ENCODE peak calls at places on chromosome X, in seven cellular contexts. Y, K, N, L, X, R and A are unnamed samples.

GRCh38 chrX:131397891-131398290 is 108.8 kb upstream of the IGSF1 start:
- DNase-seq in R (no peak), K (no peak), N (no peak), L (no peak), Y (no peak), X (no peak), A (no peak)

GRCh38 chrX:141175786-141176185 is 1.1 kb downstream of the LDOC1 start:
- DNase-seq in Y (no peak), N (no peak), R (no peak), L (no peak), K (no peak), X (no peak), A (no peak)

GRCh38 chrX:40170830-40171512 is 73.2 kb upstream of the BCOR start:
- DNase-seq in L (no peak), R (no peak), K (no peak), X (no peak), N (no peak), Y (no peak), A (no peak)

GRCh38 chrX:69493193-69493592 is 10.9 kb upstream of the NALF2 start:
- DNase-seq in L (peak; percentile 30), R (peak; percentile 3), Y (no peak), N (no peak), X (no peak), K (peak; percentile 23), A (no peak)

GRCh38 chrX:80765226-80765625 is 44.5 kb downstream of the BRWD3 start:
- DNase-seq in R (peak; percentile 47), L (no peak), N (peak; percentile 52), K (no peak), X (no peak), Y (no peak), A (no peak)

GRCh38 chrX:63350551-63350950 is 581 bp downstream of the SPIN4 start:
- DNase-seq in N (no peak), Y (no peak), L (peak; percentile 5), X (no peak), K (peak; percentile 22), R (peak; percentile 3), A (no peak)

GRCh38 chrX:113305496-113305895 is 464.9 kb upstream of the AMOT start:
- DNase-seq in K (no peak), Y (no peak), X (no peak), R (peak; percentile 83), N (no peak), L (no peak), A (no peak)

GRCh38 chrX:53319614-53320542 is 38.5 kb upstream of the IQSEC2 start:
- DNase-seq in X (no peak), R (no peak), N (no peak), Y (peak; percentile 27), L (no peak), K (peak; percentile 27), A (no peak)

GRCh38 chrX:109299091-109299490 is 182.8 kb downstream of the GUCY2F start:
- DNase-seq in L (no peak), R (peak; percentile 7), K (no peak), N (no peak), Y (no peak), X (no peak), A (no peak)

GRCh38 chrX:109841869-109842579 is 109.0 kb upstream of the ACSL4 start:
- DNase-seq in K (no peak), N (no peak), L (peak; percentile 22), X (no peak), Y (no peak), R (peak; percentile 53), A (no peak)

DNA sequence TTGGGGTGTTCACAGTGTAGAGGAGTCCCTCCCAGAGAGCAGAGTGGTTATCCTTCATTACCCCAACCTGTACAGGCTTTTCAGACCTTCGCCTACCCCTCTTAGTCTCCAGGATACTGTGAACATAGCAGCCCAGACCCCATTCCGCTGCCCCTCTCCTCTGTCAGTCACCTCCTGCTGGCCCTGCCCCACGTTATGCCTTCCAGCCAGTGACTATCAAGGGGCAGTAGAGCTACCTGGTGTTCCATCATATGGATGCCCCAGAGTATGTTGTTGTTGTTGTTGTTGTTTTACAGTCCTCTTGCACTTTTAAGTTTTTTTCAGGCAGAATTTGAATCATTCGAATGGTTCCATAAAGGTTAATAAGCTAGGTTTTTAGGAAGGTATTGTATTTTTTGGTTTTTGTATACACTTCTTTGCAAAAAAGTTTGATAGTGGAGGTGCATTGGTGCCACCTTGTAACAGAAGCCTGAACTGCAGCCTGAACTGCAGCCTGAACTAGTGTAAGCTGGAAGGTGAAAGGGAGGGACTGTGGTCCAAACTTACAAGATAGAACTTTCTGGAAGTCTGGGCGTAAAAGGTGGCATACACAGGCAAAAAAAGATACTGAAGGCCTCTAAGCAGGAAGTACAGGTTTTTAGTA is 101.4 kb upstream of the RAB40AL start:
- DNase-seq in X (no peak), K (peak; percentile 18), R (peak; percentile 46), L (peak; percentile 12), N (no peak), Y (no peak), A (no peak)
- TF ChIP-seq CTCF in X (peak; percentile 35), K (peak; percentile 26), R (peak; percentile 64), L (peak; percentile 27), N (peak; percentile 70), Y (no peak), A (no peak)

DNA sequence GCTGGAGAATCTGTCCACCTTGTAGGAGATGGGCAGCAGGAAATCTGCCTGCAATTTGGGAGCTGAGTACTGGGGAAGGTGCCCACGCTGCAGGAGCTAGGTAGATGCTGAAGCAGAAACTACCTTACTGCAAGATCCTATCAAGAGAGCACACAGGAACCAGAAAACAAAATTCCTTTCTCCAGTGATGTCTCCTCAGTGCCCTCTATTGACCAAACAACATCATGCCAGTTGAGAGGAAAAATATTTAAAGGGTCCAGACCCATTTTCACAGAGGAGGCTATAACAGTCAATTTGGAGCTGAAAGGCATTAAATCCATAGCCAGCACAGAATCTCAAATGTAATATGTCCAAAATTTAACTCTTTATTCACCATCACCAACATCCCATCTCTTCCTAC is 406.8 kb downstream of the SLITRK2 start:
- DNase-seq in L (no peak), X (no peak), N (no peak), K (no peak), Y (no peak), R (no peak), A (no peak)
- TF ChIP-seq CTCF in L (no peak), X (no peak), N (no peak), K (no peak), Y (no peak), R (no peak), A (no peak)

GRCh38 chrX:16469870-16470269 is 180.1 kb upstream of the S100G start:
- DNase-seq in N (no peak), Y (no peak), X (no peak), R (no peak), L (peak; percentile 7), K (no peak), A (no peak)
- TF ChIP-seq CTCF in N (no peak), Y (no peak), X (no peak), R (peak; percentile 14), L (peak; percentile 77), K (no peak), A (no peak)

GRCh38 chrX:17839269-17839668 is 21.8 kb downstream of the RAI2 start:
- DNase-seq in N (no peak), R (no peak), X (no peak), Y (no peak), K (no peak), L (no peak), A (no peak)
- TF ChIP-seq CTCF in N (no peak), R (peak; percentile 27), X (no peak), Y (no peak), K (no peak), L (no peak), A (no peak)

GRCh38 chrX:46547857-46548256 is 2.6 kb upstream of the ZNF674 start:
- DNase-seq in L (no peak), R (peak; percentile 78), K (no peak), X (peak; percentile 58), Y (no peak), N (peak; percentile 38), A (no peak)

GRCh38 chrX:46549914-46550313 is 4.7 kb upstream of the ZNF674 start:
- DNase-seq in X (no peak), R (no peak), N (no peak), L (no peak), Y (no peak), K (no peak), A (no peak)

GRCh38 chrX:46543441-46543840 is 1.8 kb downstream of the ZNF674 start:
- DNase-seq in L (no peak), X (no peak), K (no peak), N (no peak), Y (no peak), R (no peak), A (no peak)

DNA sequence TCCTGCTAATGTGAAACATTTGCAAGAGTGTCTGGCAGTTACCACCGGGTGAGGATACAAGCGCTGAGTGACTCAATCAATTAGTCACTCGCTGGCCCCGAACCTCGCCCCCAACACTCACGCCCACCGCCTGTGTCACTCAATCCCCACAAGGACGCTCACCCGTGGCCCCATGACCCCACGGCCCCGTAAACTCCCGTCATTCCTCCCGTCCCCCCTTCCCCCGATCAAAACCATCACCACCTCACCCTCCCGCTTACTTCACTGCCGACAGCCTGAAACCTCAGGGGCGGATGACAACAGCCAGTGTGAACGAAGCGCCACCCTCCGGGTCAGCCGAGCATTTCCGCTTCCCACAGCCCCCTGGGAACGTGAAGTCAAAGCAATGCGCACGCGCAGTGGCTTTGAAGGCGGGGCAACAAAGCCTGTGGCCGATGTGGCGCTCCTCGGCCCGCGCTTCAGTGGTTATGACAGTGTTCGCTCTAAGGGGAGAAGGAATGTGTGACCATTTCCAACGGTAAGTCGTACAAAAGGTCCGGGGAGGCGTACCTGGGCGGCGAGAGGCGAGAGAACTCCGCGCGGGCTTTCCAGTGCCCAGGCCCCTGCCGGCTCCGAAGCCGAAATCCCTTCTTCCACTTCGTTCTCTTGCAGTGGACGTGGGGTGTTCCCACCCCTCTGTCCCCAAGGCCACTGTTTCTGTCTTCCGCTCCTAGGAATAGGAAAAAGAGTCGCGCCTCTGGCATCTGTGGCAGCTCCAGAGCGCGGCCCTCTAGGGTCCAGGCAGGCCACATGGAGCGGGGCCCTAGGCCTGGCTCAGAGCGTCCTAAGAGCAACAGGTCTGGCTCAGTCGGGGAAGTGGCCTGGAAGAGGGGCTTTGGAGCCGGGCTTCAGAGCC is at the start of gene ZNF674:
- DNase-seq in L (peak; percentile 88), K (peak; percentile 92), X (peak; percentile 86), R (peak; percentile 91), N (peak; percentile 61), Y (peak; percentile 78), A (peak; percentile 56)
- TF ChIP-seq CTCF in L (peak; percentile 41), K (peak; percentile 14), X (peak; percentile 36), R (no peak), N (peak; percentile 25), Y (no peak), A (peak; percentile 27)

DNA sequence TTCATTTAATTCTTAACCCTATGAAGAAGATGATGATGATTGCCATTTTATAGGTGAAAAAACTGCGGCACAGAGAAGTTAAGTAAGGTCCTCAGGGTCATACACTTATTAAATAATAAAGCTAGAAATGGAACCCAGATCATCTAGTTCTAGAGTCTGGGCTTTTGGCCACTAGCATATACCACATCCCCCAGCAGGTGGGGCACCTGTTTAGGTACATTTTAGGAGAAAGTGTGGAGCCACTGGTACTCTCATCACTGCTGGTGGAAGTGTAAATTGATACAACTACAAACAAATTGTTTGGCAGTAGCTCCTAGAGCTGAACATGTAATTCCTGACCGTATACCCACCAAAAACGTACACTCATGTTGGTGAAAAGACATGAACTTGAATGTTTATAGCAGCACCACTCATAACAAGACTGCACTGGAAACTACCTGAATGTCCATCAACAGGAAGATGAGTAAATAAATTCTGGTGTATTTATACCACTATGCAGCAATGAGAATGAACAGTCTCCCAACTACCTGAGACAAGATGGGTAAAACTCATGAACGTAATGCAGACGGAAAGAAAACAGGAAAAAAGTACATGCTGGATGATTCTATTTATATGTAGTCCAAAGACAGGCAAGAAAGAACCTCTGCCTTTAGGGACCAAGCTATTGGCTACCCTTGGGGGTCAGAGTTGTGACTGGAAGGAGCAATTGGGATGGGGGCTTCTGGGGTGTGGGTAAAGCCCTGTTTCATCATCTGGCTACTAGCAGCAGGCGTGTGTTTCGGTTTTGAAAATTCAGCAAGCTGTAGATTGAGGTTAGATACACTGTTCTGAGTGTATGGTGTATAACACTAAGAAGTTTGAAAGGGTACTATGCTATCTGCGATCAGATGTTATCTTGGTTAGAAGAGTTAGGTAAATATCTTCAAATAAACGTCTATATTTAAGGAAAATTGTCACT is 72.3 kb upstream of the ADGRG2 start:
- DNase-seq in L (no peak), Y (no peak), X (no peak), N (no peak), R (no peak), K (no peak), A (no peak)
- TF ChIP-seq CTCF in L (no peak), Y (no peak), X (no peak), N (no peak), R (no peak), K (no peak), A (no peak)